ENCODE peak calls at places on chromosomes 16 and 17, in ten cellular contexts. S is neuronal stem cell; H is A549; O is effector memory CD4-positive, alpha-beta T cell; Q is heart right ventricle; Z is body of pancreas; P is AG09309; C is mucosa of descending colon; E is epithelial cell of esophagus; M is OCI-LY7. Y is an unnamed sample.

GRCh38 chr17:2158011-2158410 is 103.1 kb downstream of the HIC1 start:
- DNase-seq in S (no peak), H (no peak), O (no peak), Q (no peak), Z (no peak), P (peak; percentile 84), C (no peak), E (peak; percentile 92), M (no peak), Y (no peak)

GRCh38 chr16:50467943-50468748 is 80.0 kb upstream of the NKD1 start:
- DNase-seq in S (peak; percentile 62), H (no peak), O (no peak), Q (no peak), Z (peak; percentile 26), P (no peak), C (no peak), E (no peak), M (no peak), Y (no peak)

GRCh38 chr16:19210968-19211367 is 42.9 kb downstream of the SYT17 start:
- DNase-seq in S (no peak), H (no peak), O (no peak), Q (no peak), Z (no peak), P (no peak), C (no peak), E (no peak), M (peak; percentile 88), Y (no peak)

GRCh38 chr16:13143551-13143950 is 242.2 kb downstream of the SHISA9 start:
- DNase-seq in S (no peak), H (no peak), O (no peak), Q (no peak), Z (no peak), P (no peak), C (no peak), E (peak; percentile 74), M (no peak), Y (no peak)

GRCh38 chr16:1010266-1010665 is 28.7 kb downstream of the SOX8 start:
- DNase-seq in S (no peak), H (no peak), O (no peak), Q (no peak), Z (no peak), P (no peak), C (no peak), E (no peak), M (no peak), Y (no peak)

GRCh38 chr16:69566437-69567030 is 768 bp downstream of the NFAT5 start:
- DNase-seq in S (peak; percentile 56), H (peak; percentile 79), O (no peak), Q (peak; percentile 77), Z (peak; percentile 48), P (no peak), C (peak; percentile 72), E (peak; percentile 66), M (peak; percentile 64), Y (no peak)

GRCh38 chr16:17354121-17354750 is 116.5 kb downstream of the XYLT1 start:
- DNase-seq in S (no peak), H (no peak), O (no peak), Q (no peak), Z (no peak), P (no peak), C (peak; percentile 49), E (no peak), M (no peak), Y (no peak)

GRCh38 chr16:57507414-57508083 is 21.3 kb upstream of the DOK4 start:
- DNase-seq in S (no peak), H (no peak), O (no peak), Q (no peak), Z (no peak), P (no peak), C (no peak), E (no peak), M (no peak), Y (no peak)

GRCh38 chr17:79942591-79943353 is 92.9 kb downstream of the TBC1D16 start:
- DNase-seq in S (no peak), H (no peak), O (no peak), Q (no peak), Z (no peak), P (no peak), C (peak; percentile 62), E (no peak), M (peak; percentile 21), Y (no peak)

GRCh38 chr17:50465171-50465570 is 3.5 kb downstream of the CHAD start:
- DNase-seq in S (no peak), H (no peak), O (no peak), Q (no peak), Z (no peak), P (no peak), C (peak; percentile 47), E (no peak), M (no peak), Y (no peak)

GRCh38 chr16:82384017-82384416 is 214.0 kb upstream of the MPHOSPH6 start:
- DNase-seq in S (no peak), H (no peak), O (no peak), Q (no peak), Z (no peak), P (no peak), C (no peak), E (no peak), M (no peak), Y (no peak)

DNA sequence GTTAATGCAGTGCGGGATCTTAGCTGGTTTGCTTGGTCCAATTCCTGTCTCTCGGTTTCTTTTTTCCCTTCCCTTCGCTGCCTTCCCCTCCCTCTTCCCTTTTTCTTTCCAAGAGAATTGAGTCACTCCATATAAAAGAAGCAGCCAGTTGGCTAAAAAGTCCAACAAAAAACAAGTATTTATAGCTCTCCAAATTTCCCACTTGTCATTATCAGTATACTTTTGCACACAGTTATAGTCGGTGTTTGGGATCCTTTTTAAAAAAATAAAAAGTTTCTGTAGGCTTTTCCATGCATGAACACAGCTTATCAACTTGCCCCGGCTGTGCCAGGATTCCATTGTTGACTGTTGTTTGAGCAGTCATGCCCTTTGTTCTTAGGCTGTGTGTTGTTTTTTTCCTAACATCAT is 24.9 kb downstream of the HMOX2 start:
- DNase-seq in S (no peak), H (no peak), O (no peak), Q (no peak), Z (peak; percentile 68), P (no peak), C (no peak), E (no peak), M (no peak), Y (no peak)
- H3K4me3 ChIP-seq in S (no peak overlapping the region), H (no peak overlapping the region), O (no peak overlapping the region), Q (peak overlapping the region; percentile 14), Z (no peak overlapping the region), P (no peak overlapping the region), C (no peak overlapping the region), E (no peak overlapping the region), M (no peak overlapping the region), Y (no peak overlapping the region)

DNA sequence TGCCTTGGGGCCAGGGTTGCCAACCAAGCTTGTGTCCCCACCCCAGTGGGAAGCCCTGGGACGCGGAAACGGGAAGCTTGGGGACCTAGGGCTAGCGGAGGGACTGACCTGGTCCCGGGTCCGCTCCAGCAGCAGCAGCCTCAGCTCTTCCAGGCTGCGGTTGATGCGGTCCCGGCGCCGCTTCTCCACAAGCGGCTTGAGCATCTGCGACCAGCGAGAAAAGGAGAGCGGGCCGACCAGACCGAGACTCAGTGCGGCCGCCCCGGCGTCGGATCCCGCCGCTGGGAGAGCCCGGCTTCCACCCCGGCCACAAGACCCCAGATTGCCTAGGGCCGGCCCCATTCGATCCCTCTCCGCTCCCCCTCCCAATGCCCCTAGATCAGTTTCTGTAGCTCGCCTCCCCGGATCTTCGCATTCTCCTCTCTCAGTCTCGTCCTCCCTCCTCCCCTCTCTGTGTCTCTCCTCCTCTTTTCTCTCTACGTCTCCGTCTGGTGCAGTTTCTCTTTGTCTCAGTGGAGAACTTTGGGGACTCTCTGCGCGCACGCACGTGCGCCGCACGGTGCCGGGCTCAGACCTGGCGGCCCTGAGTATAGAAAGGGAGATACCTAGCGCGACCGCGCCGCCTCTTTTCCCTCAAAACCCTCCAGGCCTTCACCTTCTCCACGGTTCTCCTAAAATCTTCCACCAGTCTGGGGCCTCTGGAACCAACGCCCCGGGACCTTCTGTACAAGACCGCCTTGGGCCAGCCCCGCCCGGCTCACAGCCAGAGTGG is 797 bp downstream of the HES7 start:
- DNase-seq in S (peak; percentile 27), H (peak; percentile 52), O (no peak), Q (peak; percentile 25), Z (peak; percentile 34), P (no peak), C (peak; percentile 61), E (peak; percentile 44), M (peak; percentile 37), Y (no peak)
- H3K4me3 ChIP-seq in S (peak overlapping the region; percentile 67), H (peak overlapping the region; percentile 56), O (peak overlapping the region; percentile 62), Q (peak overlapping the region; percentile 65), Z (no peak overlapping the region), P (peak overlapping the region; percentile 65), C (no peak overlapping the region), E (peak overlapping the region; percentile 66), M (peak overlapping the region; percentile 79), Y (peak overlapping the region; percentile 93)

GRCh38 chr16:83901101-83901500 is 2.2 kb downstream of the MLYCD start:
- DNase-seq in S (no peak), H (no peak), O (no peak), Q (no peak), Z (no peak), P (no peak), C (no peak), E (peak; percentile 29), M (no peak), Y (no peak)

GRCh38 chr16:83899272-83899897 is 470 bp downstream of the MLYCD start:
- DNase-seq in S (peak; percentile 51), H (peak; percentile 35), O (peak; percentile 13), Q (peak; percentile 31), Z (peak; percentile 54), P (no peak), C (peak; percentile 78), E (peak; percentile 63), M (peak; percentile 52), Y (no peak)

GRCh38 chr16:83899978-83900377 is 1.1 kb downstream of the MLYCD start:
- DNase-seq in S (no peak), H (no peak), O (no peak), Q (no peak), Z (peak; percentile 50), P (no peak), C (no peak), E (no peak), M (no peak), Y (no peak)

GRCh38 chr16:83898463-83899271 is at the start of gene MLYCD:
- DNase-seq in S (peak; percentile 68), H (peak; percentile 55), O (peak; percentile 57), Q (peak; percentile 84), Z (peak; percentile 97), P (no peak), C (peak; percentile 90), E (peak; percentile 75), M (peak; percentile 84), Y (peak; percentile 68)

DNA sequence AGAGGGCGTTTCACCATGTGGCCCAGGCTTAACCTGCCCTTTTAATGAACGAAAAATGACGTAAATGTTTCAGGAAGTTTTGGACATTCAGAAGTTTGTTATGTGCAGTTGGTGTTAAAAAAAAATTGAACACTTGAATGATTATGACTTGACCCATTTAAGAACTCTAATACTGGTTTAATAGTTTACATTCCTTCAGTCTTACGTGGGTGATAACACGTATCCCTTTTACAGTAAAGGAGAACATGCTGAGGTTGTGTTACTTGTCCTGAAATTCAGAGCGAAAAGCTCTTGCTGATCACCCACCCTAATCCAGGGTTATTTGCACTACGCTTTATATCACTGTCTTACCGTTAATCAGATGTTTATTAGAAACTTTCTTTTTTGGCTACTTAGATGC is 1.7 kb downstream of the MLYCD start:
- DNase-seq in S (no peak), H (no peak), O (no peak), Q (no peak), Z (no peak), P (no peak), C (no peak), E (no peak), M (no peak), Y (no peak)
- H3K4me3 ChIP-seq in S (no peak overlapping the region), H (no peak overlapping the region), O (no peak overlapping the region), Q (peak overlapping the region; percentile 89), Z (no peak overlapping the region), P (no peak overlapping the region), C (no peak overlapping the region), E (no peak overlapping the region), M (no peak overlapping the region), Y (no peak overlapping the region)

GRCh38 chr17:72423718-72424117 is 302.9 kb downstream of the SOX9 start:
- DNase-seq in S (no peak), H (no peak), O (no peak), Q (no peak), Z (no peak), P (no peak), C (no peak), E (no peak), M (no peak), Y (no peak)
- H3K4me3 ChIP-seq in S (no peak overlapping the region), H (no peak overlapping the region), O (no peak overlapping the region), Q (no peak overlapping the region), Z (no peak overlapping the region), P (no peak overlapping the region), C (no peak overlapping the region), E (no peak overlapping the region), M (no peak overlapping the region), Y (no peak overlapping the region)